ENCODE peak calls at places on chromosome 19, in seven cellular contexts. One of them, this sample, is unnamed.
A peak's percentile ranks its signal among the peaks of the same experiment; 100 is the strongest.

GRCh38 chr19:13163609-13164364 is 13.6 kb downstream of the IER2 start:
- DNase-seq in NCI-H1417: no peak
- DNase-seq in NCI-H2081 treated with DMSO at 0.1 percent for 48 hours: no peak
- DNase-seq in A549: no peak
- DNase-seq in stimulated activated naive CD8-positive, alpha-beta T cell treated with anti-CD3 and anti-CD28 coated beads, Interleukin-15, Interleukin-2, amounts not matched to agents 100 U/mL and 50 U/mL, for 24 hours: peak; percentile 67
- DNase-seq in stimulated activated CD4-positive, alpha-beta T cell treated with anti-CD3 and anti-CD28 coated beads, Interleukin-2, amount 100 ng/mL, for 48 hours: no peak
- DNase-seq in non-pigmented ciliary epithelial cell: no peak
- DNase-seq in this sample: no peak

GRCh38 chr19:35935911-35936737 is at the start of gene LRFN3:
- DNase-seq in non-pigmented ciliary epithelial cell: no peak
- DNase-seq in stimulated activated CD4-positive, alpha-beta T cell treated with anti-CD3 and anti-CD28 coated beads, Interleukin-2, amount 100 ng/mL, for 48 hours: peak; percentile 64
- DNase-seq in NCI-H2081 treated with DMSO at 0.1 percent for 48 hours: peak; percentile 8
- DNase-seq in NCI-H1417: peak; percentile 92
- DNase-seq in A549: peak; percentile 94
- DNase-seq in stimulated activated naive CD8-positive, alpha-beta T cell treated with anti-CD3 and anti-CD28 coated beads, Interleukin-15, Interleukin-2, amounts not matched to agents 100 U/mL and 50 U/mL, for 24 hours: peak; percentile 67
- DNase-seq in this sample: peak; percentile 57

GRCh38 chr19:3366761-3367571 is 583 bp downstream of the NFIC start:
- DNase-seq in non-pigmented ciliary epithelial cell: no peak
- DNase-seq in NCI-H1417: no peak
- DNase-seq in stimulated activated naive CD8-positive, alpha-beta T cell treated with anti-CD3 and anti-CD28 coated beads, Interleukin-15, Interleukin-2, amounts not matched to agents 100 U/mL and 50 U/mL, for 24 hours: peak; percentile 48
- DNase-seq in A549: no peak
- DNase-seq in NCI-H2081 treated with DMSO at 0.1 percent for 48 hours: no peak
- DNase-seq in stimulated activated CD4-positive, alpha-beta T cell treated with anti-CD3 and anti-CD28 coated beads, Interleukin-2, amount 100 ng/mL, for 48 hours: no peak
- DNase-seq in this sample: no peak

GRCh38 chr19:28242317-28242927 is 970.5 kb downstream of the UQCRFS1 start:
- DNase-seq in non-pigmented ciliary epithelial cell: no peak
- DNase-seq in NCI-H2081 treated with DMSO at 0.1 percent for 48 hours: no peak
- DNase-seq in stimulated activated naive CD8-positive, alpha-beta T cell treated with anti-CD3 and anti-CD28 coated beads, Interleukin-15, Interleukin-2, amounts not matched to agents 100 U/mL and 50 U/mL, for 24 hours: peak; percentile 23
- DNase-seq in NCI-H1417: peak; percentile 7
- DNase-seq in stimulated activated CD4-positive, alpha-beta T cell treated with anti-CD3 and anti-CD28 coated beads, Interleukin-2, amount 100 ng/mL, for 48 hours: peak; percentile 2
- DNase-seq in A549: peak; percentile 23
- DNase-seq in this sample: no peak

GRCh38 chr19:3707868-3708206 is 347 bp upstream of the TJP3 start:
- DNase-seq in A549: no peak
- DNase-seq in non-pigmented ciliary epithelial cell: no peak
- DNase-seq in stimulated activated CD4-positive, alpha-beta T cell treated with anti-CD3 and anti-CD28 coated beads, Interleukin-2, amount 100 ng/mL, for 48 hours: no peak
- DNase-seq in stimulated activated naive CD8-positive, alpha-beta T cell treated with anti-CD3 and anti-CD28 coated beads, Interleukin-15, Interleukin-2, amounts not matched to agents 100 U/mL and 50 U/mL, for 24 hours: no peak
- DNase-seq in NCI-H1417: no peak
- DNase-seq in NCI-H2081 treated with DMSO at 0.1 percent for 48 hours: no peak
- DNase-seq in this sample: no peak

GRCh38 chr19:49362048-49362925 is at the start of gene TEAD2:
- DNase-seq in stimulated activated naive CD8-positive, alpha-beta T cell treated with anti-CD3 and anti-CD28 coated beads, Interleukin-15, Interleukin-2, amounts not matched to agents 100 U/mL and 50 U/mL, for 24 hours: peak; percentile 27
- DNase-seq in stimulated activated CD4-positive, alpha-beta T cell treated with anti-CD3 and anti-CD28 coated beads, Interleukin-2, amount 100 ng/mL, for 48 hours: no peak
- DNase-seq in NCI-H1417: no peak
- DNase-seq in NCI-H2081 treated with DMSO at 0.1 percent for 48 hours: no peak
- DNase-seq in non-pigmented ciliary epithelial cell: no peak
- DNase-seq in A549: peak; percentile 86
- DNase-seq in this sample: no peak

GRCh38 chr19:45152504-45153338 is 8.1 kb downstream of the NKPD1 start:
- DNase-seq in NCI-H1417: no peak
- DNase-seq in NCI-H2081 treated with DMSO at 0.1 percent for 48 hours: no peak
- DNase-seq in non-pigmented ciliary epithelial cell: peak; percentile 9
- DNase-seq in stimulated activated CD4-positive, alpha-beta T cell treated with anti-CD3 and anti-CD28 coated beads, Interleukin-2, amount 100 ng/mL, for 48 hours: peak; percentile 34
- DNase-seq in A549: no peak
- DNase-seq in stimulated activated naive CD8-positive, alpha-beta T cell treated with anti-CD3 and anti-CD28 coated beads, Interleukin-15, Interleukin-2, amounts not matched to agents 100 U/mL and 50 U/mL, for 24 hours: peak; percentile 51
- DNase-seq in this sample: no peak

GRCh38 chr19:17309962-17310461 is 649 bp downstream of the DDA1 start:
- DNase-seq in NCI-H2081 treated with DMSO at 0.1 percent for 48 hours: no peak
- DNase-seq in non-pigmented ciliary epithelial cell: no peak
- DNase-seq in NCI-H1417: no peak
- DNase-seq in stimulated activated naive CD8-positive, alpha-beta T cell treated with anti-CD3 and anti-CD28 coated beads, Interleukin-15, Interleukin-2, amounts not matched to agents 100 U/mL and 50 U/mL, for 24 hours: peak; percentile 30
- DNase-seq in A549: no peak
- DNase-seq in stimulated activated CD4-positive, alpha-beta T cell treated with anti-CD3 and anti-CD28 coated beads, Interleukin-2, amount 100 ng/mL, for 48 hours: no peak
- DNase-seq in this sample: no peak

GRCh38 chr19:45276284-45276687 is 25.2 kb downstream of the MARK4 start:
- DNase-seq in stimulated activated CD4-positive, alpha-beta T cell treated with anti-CD3 and anti-CD28 coated beads, Interleukin-2, amount 100 ng/mL, for 48 hours: no peak
- DNase-seq in NCI-H2081 treated with DMSO at 0.1 percent for 48 hours: no peak
- DNase-seq in stimulated activated naive CD8-positive, alpha-beta T cell treated with anti-CD3 and anti-CD28 coated beads, Interleukin-15, Interleukin-2, amounts not matched to agents 100 U/mL and 50 U/mL, for 24 hours: no peak
- DNase-seq in non-pigmented ciliary epithelial cell: no peak
- DNase-seq in NCI-H1417: peak; percentile 95
- DNase-seq in A549: no peak
- DNase-seq in this sample: no peak

GRCh38 chr19:6041991-6042421 is 64.1 kb upstream of the RANBP3 start:
- DNase-seq in NCI-H2081 treated with DMSO at 0.1 percent for 48 hours: no peak
- DNase-seq in NCI-H1417: peak; percentile 5
- DNase-seq in stimulated activated CD4-positive, alpha-beta T cell treated with anti-CD3 and anti-CD28 coated beads, Interleukin-2, amount 100 ng/mL, for 48 hours: no peak
- DNase-seq in stimulated activated naive CD8-positive, alpha-beta T cell treated with anti-CD3 and anti-CD28 coated beads, Interleukin-15, Interleukin-2, amounts not matched to agents 100 U/mL and 50 U/mL, for 24 hours: no peak
- DNase-seq in non-pigmented ciliary epithelial cell: no peak
- DNase-seq in A549: no peak
- DNase-seq in this sample: no peak

GRCh38 chr19:39820696-39821095 is 13.3 kb downstream of the DYRK1B start:
- DNase-seq in NCI-H2081 treated with DMSO at 0.1 percent for 48 hours: no peak
- DNase-seq in A549: no peak
- DNase-seq in non-pigmented ciliary epithelial cell: no peak
- DNase-seq in stimulated activated CD4-positive, alpha-beta T cell treated with anti-CD3 and anti-CD28 coated beads, Interleukin-2, amount 100 ng/mL, for 48 hours: no peak
- DNase-seq in NCI-H1417: no peak
- DNase-seq in stimulated activated naive CD8-positive, alpha-beta T cell treated with anti-CD3 and anti-CD28 coated beads, Interleukin-15, Interleukin-2, amounts not matched to agents 100 U/mL and 50 U/mL, for 24 hours: no peak
- DNase-seq in this sample: no peak

GRCh38 chr19:4676955-4677731 is 7.0 kb upstream of the MYDGF start:
- DNase-seq in stimulated activated naive CD8-positive, alpha-beta T cell treated with anti-CD3 and anti-CD28 coated beads, Interleukin-15, Interleukin-2, amounts not matched to agents 100 U/mL and 50 U/mL, for 24 hours: peak; percentile 47
- DNase-seq in stimulated activated CD4-positive, alpha-beta T cell treated with anti-CD3 and anti-CD28 coated beads, Interleukin-2, amount 100 ng/mL, for 48 hours: peak; percentile 23
- DNase-seq in NCI-H1417: no peak
- DNase-seq in non-pigmented ciliary epithelial cell: no peak
- DNase-seq in A549: no peak
- DNase-seq in NCI-H2081 treated with DMSO at 0.1 percent for 48 hours: no peak
- DNase-seq in this sample: no peak

GRCh38 chr19:40616178-40616577 is 15.0 kb downstream of the LTBP4 start:
- DNase-seq in stimulated activated CD4-positive, alpha-beta T cell treated with anti-CD3 and anti-CD28 coated beads, Interleukin-2, amount 100 ng/mL, for 48 hours: no peak
- DNase-seq in NCI-H2081 treated with DMSO at 0.1 percent for 48 hours: no peak
- DNase-seq in non-pigmented ciliary epithelial cell: no peak
- DNase-seq in A549: no peak
- DNase-seq in stimulated activated naive CD8-positive, alpha-beta T cell treated with anti-CD3 and anti-CD28 coated beads, Interleukin-15, Interleukin-2, amounts not matched to agents 100 U/mL and 50 U/mL, for 24 hours: no peak
- DNase-seq in NCI-H1417: no peak
- DNase-seq in this sample: no peak